ENCODE peak calls at places on chromosomes 1 and 21, in nine cellular contexts. One of them, this sample, is unnamed.

GRCh38 chr1:21246905-21247642 is 43.2 kb downstream of the ECE1 start:
- DNase-seq in upper lobe of right lung: no peak
- DNase-seq in ovary: no peak
- DNase-seq in colonic mucosa: peak; percentile 55
- DNase-seq in heart left ventricle: no peak
- DNase-seq in adrenal gland: no peak
- DNase-seq in pancreas: peak; percentile 72
- DNase-seq in PC-3: peak; percentile 58
- DNase-seq in K562: no peak
- DNase-seq in this sample: no peak

GRCh38 chr1:47578862-47579419 is 141.1 kb downstream of the FOXD2 start:
- DNase-seq in PC-3: no peak
- DNase-seq in adrenal gland: no peak
- DNase-seq in pancreas: no peak
- DNase-seq in colonic mucosa: no peak
- DNase-seq in K562: no peak
- DNase-seq in ovary: no peak
- DNase-seq in heart left ventricle: no peak
- DNase-seq in upper lobe of right lung: no peak
- DNase-seq in this sample: peak; percentile 12

GRCh38 chr1:180208264-180208663 is 21.8 kb upstream of the LHX4 start:
- DNase-seq in PC-3: no peak
- DNase-seq in ovary: no peak
- DNase-seq in upper lobe of right lung: no peak
- DNase-seq in K562: no peak
- DNase-seq in heart left ventricle: no peak
- DNase-seq in pancreas: no peak
- DNase-seq in adrenal gland: no peak
- DNase-seq in colonic mucosa: no peak
- DNase-seq in this sample: no peak

GRCh38 chr1:219567341-219567947 is 45.5 kb downstream of the ZC3H11B start:
- DNase-seq in adrenal gland: no peak
- DNase-seq in colonic mucosa: no peak
- DNase-seq in K562: peak; percentile 47
- DNase-seq in pancreas: no peak
- DNase-seq in PC-3: peak; percentile 87
- DNase-seq in ovary: no peak
- DNase-seq in heart left ventricle: no peak
- DNase-seq in upper lobe of right lung: no peak
- DNase-seq in this sample: no peak

GRCh38 chr1:81186271-81186670 is 614.5 kb upstream of the ADGRL2 start:
- DNase-seq in pancreas: no peak
- DNase-seq in upper lobe of right lung: no peak
- DNase-seq in heart left ventricle: no peak
- DNase-seq in K562: no peak
- DNase-seq in colonic mucosa: no peak
- DNase-seq in adrenal gland: no peak
- DNase-seq in ovary: no peak
- DNase-seq in PC-3: no peak
- DNase-seq in this sample: no peak

GRCh38 chr1:29412591-29412990 is 176.3 kb downstream of the PTPRU start:
- DNase-seq in heart left ventricle: no peak
- DNase-seq in ovary: no peak
- DNase-seq in adrenal gland: no peak
- DNase-seq in PC-3: no peak
- DNase-seq in K562: no peak
- DNase-seq in pancreas: peak; percentile 23
- DNase-seq in upper lobe of right lung: no peak
- DNase-seq in colonic mucosa: no peak
- DNase-seq in this sample: no peak

GRCh38 chr1:43835141-43836021 is 98.2 kb upstream of the ARTN start:
- DNase-seq in heart left ventricle: no peak
- DNase-seq in upper lobe of right lung: no peak
- DNase-seq in pancreas: no peak
- DNase-seq in ovary: no peak
- DNase-seq in adrenal gland: peak; percentile 71
- DNase-seq in PC-3: peak; percentile 95
- DNase-seq in K562: peak; percentile 89
- DNase-seq in colonic mucosa: no peak
- DNase-seq in this sample: peak; percentile 80

GRCh38 chr1:223519116-223519515 is 125.9 kb downstream of the CCDC185 start:
- DNase-seq in ovary: no peak
- DNase-seq in heart left ventricle: no peak
- DNase-seq in PC-3: no peak
- DNase-seq in upper lobe of right lung: no peak
- DNase-seq in pancreas: no peak
- DNase-seq in colonic mucosa: no peak
- DNase-seq in K562: no peak
- DNase-seq in adrenal gland: no peak
- DNase-seq in this sample: no peak

GRCh38 chr1:200130552-200130951 is 103.0 kb downstream of the NR5A2 start:
- DNase-seq in pancreas: no peak
- DNase-seq in heart left ventricle: no peak
- DNase-seq in K562: no peak
- DNase-seq in ovary: no peak
- DNase-seq in PC-3: peak; percentile 91
- DNase-seq in colonic mucosa: no peak
- DNase-seq in upper lobe of right lung: no peak
- DNase-seq in adrenal gland: no peak
- DNase-seq in this sample: no peak

GRCh38 chr1:201461783-201462441 is 7.1 kb downstream of the PHLDA3 start:
- DNase-seq in pancreas: peak; percentile 47
- DNase-seq in upper lobe of right lung: peak; percentile 89
- DNase-seq in ovary: peak; percentile 53
- DNase-seq in K562: peak; percentile 87
- DNase-seq in PC-3: peak; percentile 100
- DNase-seq in colonic mucosa: peak; percentile 67
- DNase-seq in adrenal gland: peak; percentile 93
- DNase-seq in heart left ventricle: peak; percentile 87
- DNase-seq in this sample: peak; percentile 96

GRCh38 chr1:73789965-73790364 is 408.0 kb downstream of the LRRIQ3 start:
- DNase-seq in upper lobe of right lung: no peak
- DNase-seq in adrenal gland: no peak
- DNase-seq in colonic mucosa: no peak
- DNase-seq in heart left ventricle: no peak
- DNase-seq in pancreas: no peak
- DNase-seq in ovary: no peak
- DNase-seq in K562: no peak
- DNase-seq in PC-3: peak; percentile 83
- DNase-seq in this sample: no peak

GRCh38 chr1:246532519-246532918 is 25.4 kb upstream of the SMYD3 start:
- DNase-seq in PC-3: peak; percentile 37
- DNase-seq in upper lobe of right lung: no peak
- DNase-seq in colonic mucosa: no peak
- DNase-seq in pancreas: no peak
- DNase-seq in K562: no peak
- DNase-seq in adrenal gland: no peak
- DNase-seq in heart left ventricle: no peak
- DNase-seq in ovary: no peak
- DNase-seq in this sample: no peak

GRCh38 chr1:154418898-154419619 is 13.9 kb downstream of the IL6R start:
- DNase-seq in heart left ventricle: no peak
- DNase-seq in pancreas: no peak
- DNase-seq in adrenal gland: no peak
- DNase-seq in ovary: no peak
- DNase-seq in K562: no peak
- DNase-seq in colonic mucosa: no peak
- DNase-seq in PC-3: no peak
- DNase-seq in upper lobe of right lung: no peak
- DNase-seq in this sample: no peak

GRCh38 chr1:11799099-11799498 is 6.7 kb downstream of the MTHFR start:
- DNase-seq in heart left ventricle: no peak
- DNase-seq in ovary: peak; percentile 46
- DNase-seq in pancreas: no peak
- DNase-seq in K562: no peak
- DNase-seq in PC-3: no peak
- DNase-seq in upper lobe of right lung: peak; percentile 46
- DNase-seq in colonic mucosa: no peak
- DNase-seq in adrenal gland: no peak
- DNase-seq in this sample: peak; percentile 48

GRCh38 chr1:15205586-15206346 is 41.3 kb upstream of the FHAD1 start:
- DNase-seq in adrenal gland: no peak
- DNase-seq in ovary: no peak
- DNase-seq in heart left ventricle: no peak
- DNase-seq in colonic mucosa: no peak
- DNase-seq in K562: no peak
- DNase-seq in pancreas: no peak
- DNase-seq in PC-3: no peak
- DNase-seq in upper lobe of right lung: peak; percentile 10
- DNase-seq in this sample: no peak

GRCh38 chr1:15204931-15205330 is 42.1 kb upstream of the FHAD1 start:
- DNase-seq in K562: no peak
- DNase-seq in pancreas: no peak
- DNase-seq in colonic mucosa: no peak
- DNase-seq in ovary: no peak
- DNase-seq in adrenal gland: no peak
- DNase-seq in upper lobe of right lung: no peak
- DNase-seq in PC-3: no peak
- DNase-seq in heart left ventricle: no peak
- DNase-seq in this sample: no peak

GRCh38 chr1:15201221-15201620 is 45.8 kb upstream of the FHAD1 start:
- DNase-seq in colonic mucosa: no peak
- DNase-seq in K562: no peak
- DNase-seq in heart left ventricle: no peak
- DNase-seq in upper lobe of right lung: no peak
- DNase-seq in PC-3: no peak
- DNase-seq in ovary: no peak
- DNase-seq in adrenal gland: no peak
- DNase-seq in pancreas: no peak
- DNase-seq in this sample: no peak

GRCh38 chr1:15198684-15199083 is 45.1 kb downstream of the TMEM51 start:
- DNase-seq in ovary: no peak
- DNase-seq in PC-3: no peak
- DNase-seq in colonic mucosa: no peak
- DNase-seq in adrenal gland: no peak
- DNase-seq in K562: no peak
- DNase-seq in upper lobe of right lung: no peak
- DNase-seq in pancreas: no peak
- DNase-seq in heart left ventricle: no peak
- DNase-seq in this sample: no peak

GRCh38 chr1:15201849-15202551 is 45.0 kb upstream of the FHAD1 start:
- DNase-seq in colonic mucosa: peak; percentile 81
- DNase-seq in heart left ventricle: no peak
- DNase-seq in upper lobe of right lung: no peak
- DNase-seq in PC-3: no peak
- DNase-seq in K562: no peak
- DNase-seq in pancreas: peak; percentile 81
- DNase-seq in ovary: no peak
- DNase-seq in adrenal gland: no peak
- DNase-seq in this sample: no peak
- H3K27ac ChIP-seq in colonic mucosa: peak overlapping the region; percentile 90
- H3K27ac ChIP-seq in heart left ventricle: peak overlapping the region; percentile 49
- H3K27ac ChIP-seq in upper lobe of right lung: peak overlapping the region; percentile 17
- H3K27ac ChIP-seq in PC-3: peak overlapping the region; percentile 91
- H3K27ac ChIP-seq in K562: no peak overlapping the region
- H3K27ac ChIP-seq in pancreas: peak overlapping the region; percentile 85
- H3K27ac ChIP-seq in ovary: no peak overlapping the region
- H3K27ac ChIP-seq in adrenal gland: no peak overlapping the region
- H3K27ac ChIP-seq in this sample: peak overlapping the region; percentile 74

DNA sequence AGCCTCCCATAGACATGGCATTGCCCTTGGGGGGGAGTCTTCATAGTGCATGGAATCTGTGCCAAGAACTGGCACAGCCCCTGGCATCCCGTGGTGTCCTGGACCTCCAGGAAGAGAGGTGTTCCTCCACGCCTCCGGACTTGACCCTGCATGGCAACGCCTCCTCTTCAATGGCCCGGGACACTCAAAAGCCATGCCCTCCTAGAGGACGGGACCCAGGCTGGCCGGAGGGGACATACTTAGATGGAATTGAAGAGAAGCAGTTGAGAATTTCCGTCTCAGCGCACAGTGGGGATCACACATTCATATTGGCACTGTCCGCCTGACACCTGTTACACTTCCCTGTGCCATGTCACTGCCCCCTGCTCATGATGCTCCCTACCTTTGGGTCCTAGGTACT is 38.4 kb upstream of the TENT5C start:
- DNase-seq in heart left ventricle: no peak
- DNase-seq in PC-3: no peak
- DNase-seq in colonic mucosa: peak; percentile 10
- DNase-seq in K562: no peak
- DNase-seq in adrenal gland: peak; percentile 40
- DNase-seq in upper lobe of right lung: peak; percentile 40
- DNase-seq in pancreas: no peak
- DNase-seq in ovary: no peak
- DNase-seq in this sample: peak; percentile 53
- H3K4me1 ChIP-seq in heart left ventricle: no peaks in the 10 kb centered on the region
- H3K4me1 ChIP-seq in PC-3: peaks cover 30% of the 10 kb centered on the region
- H3K4me1 ChIP-seq in colonic mucosa: peaks cover 15% of the 10 kb centered on the region
- H3K4me1 ChIP-seq in K562: peaks cover 15% of the 10 kb centered on the region
- H3K4me1 ChIP-seq in adrenal gland: no peaks in the 10 kb centered on the region
- H3K4me1 ChIP-seq in upper lobe of right lung: peaks cover 5% of the 10 kb centered on the region
- H3K4me1 ChIP-seq in pancreas: peaks cover 25% of the 10 kb centered on the region
- H3K4me1 ChIP-seq in ovary: no peaks in the 10 kb centered on the region
- H3K4me1 ChIP-seq in this sample: no peaks in the 10 kb centered on the region

GRCh38 chr21:46639489-46640386 is 4.3 kb downstream of the PRMT2 start:
- DNase-seq in heart left ventricle: no peak
- DNase-seq in pancreas: no peak
- DNase-seq in PC-3: peak; percentile 58
- DNase-seq in ovary: no peak
- DNase-seq in upper lobe of right lung: no peak
- DNase-seq in adrenal gland: no peak
- DNase-seq in K562: no peak
- DNase-seq in colonic mucosa: no peak
- DNase-seq in this sample: no peak
- TF ChIP-seq CTCF in heart left ventricle: peak; percentile 36
- TF ChIP-seq CTCF in pancreas: no peak
- TF ChIP-seq CTCF in PC-3: peak; percentile 81
- TF ChIP-seq CTCF in ovary: peak; percentile 48
- TF ChIP-seq CTCF in upper lobe of right lung: peak; percentile 50
- TF ChIP-seq CTCF in adrenal gland: peak; percentile 53
- TF ChIP-seq CTCF in K562: peak; percentile 52
- TF ChIP-seq CTCF in colonic mucosa: no peak
- TF ChIP-seq CTCF in this sample: peak; percentile 28

GRCh38 chr1:85463666-85464496 is 1.1 kb downstream of the DDAH1 start:
- DNase-seq in pancreas: no peak
- DNase-seq in ovary: no peak
- DNase-seq in K562: no peak
- DNase-seq in adrenal gland: no peak
- DNase-seq in heart left ventricle: no peak
- DNase-seq in PC-3: no peak
- DNase-seq in upper lobe of right lung: no peak
- DNase-seq in colonic mucosa: no peak
- DNase-seq in this sample: no peak

GRCh38 chr1:85465791-85466134 is 804 bp upstream of the DDAH1 start:
- DNase-seq in colonic mucosa: no peak
- DNase-seq in pancreas: no peak
- DNase-seq in PC-3: no peak
- DNase-seq in heart left ventricle: no peak
- DNase-seq in upper lobe of right lung: no peak
- DNase-seq in ovary: no peak
- DNase-seq in K562: no peak
- DNase-seq in adrenal gland: no peak
- DNase-seq in this sample: no peak

GRCh38 chr1:85464497-85465098 is 361 bp downstream of the DDAH1 start:
- DNase-seq in upper lobe of right lung: peak; percentile 88
- DNase-seq in heart left ventricle: peak; percentile 77
- DNase-seq in ovary: peak; percentile 57
- DNase-seq in K562: no peak
- DNase-seq in adrenal gland: peak; percentile 72
- DNase-seq in PC-3: peak; percentile 73
- DNase-seq in colonic mucosa: peak; percentile 80
- DNase-seq in pancreas: peak; percentile 74
- DNase-seq in this sample: peak; percentile 57

GRCh38 chr1:85467036-85467435 is 2.1 kb upstream of the DDAH1 start:
- DNase-seq in heart left ventricle: no peak
- DNase-seq in ovary: no peak
- DNase-seq in adrenal gland: no peak
- DNase-seq in colonic mucosa: no peak
- DNase-seq in PC-3: no peak
- DNase-seq in upper lobe of right lung: no peak
- DNase-seq in K562: no peak
- DNase-seq in pancreas: no peak
- DNase-seq in this sample: no peak

GRCh38 chr1:85465099-85465790 is at the start of gene DDAH1:
- DNase-seq in K562: no peak
- DNase-seq in colonic mucosa: peak; percentile 83
- DNase-seq in pancreas: peak; percentile 79
- DNase-seq in ovary: peak; percentile 57
- DNase-seq in adrenal gland: peak; percentile 68
- DNase-seq in upper lobe of right lung: peak; percentile 88
- DNase-seq in PC-3: peak; percentile 75
- DNase-seq in heart left ventricle: peak; percentile 57
- DNase-seq in this sample: peak; percentile 35
- H3K27ac ChIP-seq in K562: no peak within 1 kb of the TSS
- H3K27ac ChIP-seq in colonic mucosa: peak within 1 kb of the TSS; percentile 90
- H3K27ac ChIP-seq in pancreas: peak within 1 kb of the TSS; percentile 93
- H3K27ac ChIP-seq in ovary: peak within 1 kb of the TSS; percentile 30
- H3K27ac ChIP-seq in adrenal gland: no peak within 1 kb of the TSS
- H3K27ac ChIP-seq in upper lobe of right lung: peak within 1 kb of the TSS; percentile 81
- H3K27ac ChIP-seq in PC-3: no peak within 1 kb of the TSS
- H3K27ac ChIP-seq in heart left ventricle: peak within 1 kb of the TSS; percentile 83
- H3K27ac ChIP-seq in this sample: peak within 1 kb of the TSS; percentile 77